ENCODE peak calls at places on chromosomes 6 and 20, in ten cellular contexts. E is upper lobe of left lung, Z is suprapubic skin, T is sigmoid colon, L is prostate gland, X is HCT116, H is K562, Q is stomach, C is transverse colon, I is GM12878. S is an unnamed sample.

GRCh38 chr6:68114648-68115047 is 520.4 kb upstream of the ADGRB3 start:
- DNase-seq in E (no peak), Z (no peak), T (no peak), L (no peak), X (no peak), H (no peak), Q (no peak), C (no peak), I (no peak), S (no peak)

GRCh38 chr6:26025047-26025893 is 62.0 kb upstream of the HFE start:
- DNase-seq in E (no peak), Z (no peak), T (peak; percentile 81), L (peak; percentile 42), X (no peak), H (peak; percentile 82), Q (no peak), C (no peak), I (no peak), S (no peak)

GRCh38 chr6:19492631-19493030 is 344.5 kb upstream of the ID4 start:
- DNase-seq in E (no peak), Z (no peak), T (no peak), L (no peak), X (no peak), H (no peak), Q (no peak), C (no peak), I (no peak), S (no peak)

GRCh38 chr6:474454-475185 is 83.1 kb downstream of the IRF4 start:
- DNase-seq in E (peak; percentile 60), Z (no peak), T (no peak), L (no peak), X (no peak), H (peak; percentile 18), Q (peak; percentile 52), C (peak; percentile 62), I (peak; percentile 59), S (no peak)

GRCh38 chr6:24743265-24743943 is 24.4 kb upstream of the C6orf62 start:
- DNase-seq in E (no peak), Z (no peak), T (no peak), L (peak; percentile 34), X (peak; percentile 76), H (peak; percentile 56), Q (peak; percentile 46), C (no peak), I (peak; percentile 81), S (no peak)

GRCh38 chr6:127554435-127555006 is 22.5 kb upstream of the C6orf58 start:
- DNase-seq in E (no peak), Z (no peak), T (no peak), L (no peak), X (peak; percentile 60), H (no peak), Q (peak; percentile 48), C (no peak), I (no peak), S (no peak)

GRCh38 chr6:145816392-145816791 is 1.8 kb upstream of the FBXO30 start:
- DNase-seq in E (no peak), Z (no peak), T (no peak), L (no peak), X (no peak), H (peak; percentile 41), Q (no peak), C (no peak), I (no peak), S (no peak)

GRCh38 chr6:147000545-147001488 is 203.4 kb upstream of the STXBP5 start:
- DNase-seq in E (no peak), Z (no peak), T (no peak), L (no peak), X (no peak), H (peak; percentile 74), Q (no peak), C (no peak), I (no peak), S (no peak)

GRCh38 chr6:170437719-170438401 is 115.2 kb downstream of the PSMB1 start:
- DNase-seq in E (no peak), Z (no peak), T (peak; percentile 37), L (no peak), X (no peak), H (no peak), Q (no peak), C (no peak), I (no peak), S (no peak)

GRCh38 chr6:170439366-170440351 is 113.4 kb downstream of the PSMB1 start:
- DNase-seq in E (no peak), Z (no peak), T (peak; percentile 46), L (no peak), X (no peak), H (no peak), Q (peak; percentile 13), C (no peak), I (no peak), S (no peak)

GRCh38 chr6:170440437-170440836 is 112.7 kb downstream of the PSMB1 start:
- DNase-seq in E (no peak), Z (no peak), T (peak; percentile 42), L (no peak), X (no peak), H (no peak), Q (peak; percentile 17), C (no peak), I (no peak), S (no peak)

GRCh38 chr6:170438861-170439260 is 114.2 kb downstream of the PSMB1 start:
- DNase-seq in E (no peak), Z (no peak), T (no peak), L (no peak), X (no peak), H (no peak), Q (no peak), C (no peak), I (no peak), S (no peak)

GRCh38 chr6:170438402-170438753 is 114.7 kb downstream of the PSMB1 start:
- DNase-seq in E (peak; percentile 87), Z (peak; percentile 87), T (peak; percentile 86), L (peak; percentile 35), X (peak; percentile 12), H (peak; percentile 69), Q (peak; percentile 71), C (peak; percentile 84), I (no peak), S (no peak)
- TF ChIP-seq POLR2A in E (no peak), Z (no peak), T (no peak), L (no peak), X (no peak), H (no peak), Q (no peak), C (no peak), I (no peak), S (no peak)

GRCh38 chr6:168956141-168956838 is 297.4 kb downstream of the THBS2 start:
- DNase-seq in E (no peak), Z (no peak), T (no peak), L (no peak), X (no peak), H (no peak), Q (no peak), C (no peak), I (no peak), S (no peak)

GRCh38 chr6:168959696-168960095 is 293.9 kb downstream of the THBS2 start:
- DNase-seq in E (no peak), Z (no peak), T (no peak), L (no peak), X (no peak), H (no peak), Q (no peak), C (no peak), I (no peak), S (no peak)

GRCh38 chr6:168960557-168960956 is 293.1 kb downstream of the THBS2 start:
- DNase-seq in E (no peak), Z (no peak), T (no peak), L (no peak), X (no peak), H (no peak), Q (no peak), C (no peak), I (no peak), S (no peak)

GRCh38 chr6:168953461-168953860 is 300.2 kb downstream of the THBS2 start:
- DNase-seq in E (no peak), Z (no peak), T (no peak), L (no peak), X (no peak), H (no peak), Q (no peak), C (no peak), I (no peak), S (no peak)

DNA sequence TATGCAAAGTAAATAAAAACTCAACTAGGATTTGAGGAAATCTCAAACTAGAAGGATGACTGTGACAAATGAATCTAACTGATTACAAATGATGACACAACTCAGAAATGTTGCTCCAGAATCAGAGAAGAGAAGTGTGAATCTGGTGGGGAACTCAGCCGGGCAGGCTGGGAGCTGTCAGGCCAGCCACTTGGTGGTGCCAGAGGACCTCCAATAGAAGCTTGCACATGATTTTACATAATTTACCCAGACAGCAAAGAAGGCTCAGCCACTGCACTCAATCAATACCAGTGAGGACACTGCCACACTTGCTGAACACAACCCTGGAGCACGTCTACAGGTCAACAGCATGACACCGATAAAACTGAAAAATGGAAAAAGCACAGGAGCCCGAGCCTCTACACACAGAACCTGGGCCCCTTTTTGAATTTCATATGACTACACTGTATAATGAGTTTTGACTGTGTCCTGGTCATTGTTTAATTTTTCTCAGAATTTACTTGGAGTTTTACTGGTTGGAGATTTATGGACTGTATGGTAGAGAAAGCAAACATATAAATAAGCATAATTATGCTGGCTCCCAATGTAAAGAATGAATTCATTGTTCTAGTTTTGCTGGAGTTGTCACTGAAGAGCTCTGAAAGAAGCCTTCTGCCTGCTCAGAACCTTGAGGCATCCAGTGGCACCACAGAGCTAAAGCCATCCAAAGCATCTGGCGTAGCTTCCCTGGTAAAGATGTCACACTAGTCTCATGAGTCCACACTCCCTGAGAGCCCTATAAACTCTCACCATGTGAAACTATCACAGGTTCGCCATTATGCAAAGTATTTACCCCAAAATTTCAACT is 296.5 kb downstream of the THBS2 start:
- DNase-seq in E (peak; percentile 37), Z (peak; percentile 81), T (peak; percentile 90), L (peak; percentile 44), X (peak; percentile 54), H (peak; percentile 62), Q (peak; percentile 67), C (peak; percentile 73), I (no peak), S (no peak)
- TF ChIP-seq CTCF in E (peak; percentile 66), Z (peak; percentile 59), T (peak; percentile 75), L (peak; percentile 19), X (peak; percentile 88), H (peak; percentile 85), Q (peak; percentile 65), C (peak; percentile 73), I (peak; percentile 60), S (peak; percentile 37)

GRCh38 chr20:3565851-3566250 is 95.0 kb downstream of the ATRN start:
- DNase-seq in E (no peak), Z (no peak), T (no peak), L (no peak), X (no peak), H (no peak), Q (no peak), C (no peak), I (no peak), S (no peak)
- TF ChIP-seq POLR2AphosphoS5 in E (no peak), Z (no peak), T (no peak), L (no peak), X (no peak), H (no peak), Q (no peak), C (no peak), I (no peak), S (no peak)

DNA sequence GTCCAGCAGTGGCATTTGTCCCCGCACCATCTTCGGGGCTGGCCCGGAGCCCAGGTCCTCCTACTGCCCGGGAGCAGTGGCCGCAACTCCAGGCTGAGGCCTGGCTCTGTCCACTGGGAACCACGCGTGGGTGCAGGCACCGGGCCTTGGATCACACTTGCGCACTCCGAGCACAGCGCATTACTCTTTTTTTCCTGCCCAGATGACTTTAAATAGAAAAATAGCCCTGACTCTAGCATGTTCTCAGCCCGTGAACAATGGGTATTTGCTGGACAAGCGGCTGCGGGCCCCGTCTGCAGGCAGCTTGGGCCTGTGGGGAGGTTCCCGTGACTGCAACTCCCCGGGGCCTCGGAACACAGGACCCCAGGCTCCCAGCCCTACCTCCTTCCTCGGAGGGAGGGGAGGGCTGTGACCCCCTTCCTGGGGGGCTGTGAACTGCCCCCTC is 162.2 kb downstream of the TBXT start:
- DNase-seq in E (peak; percentile 78), Z (no peak), T (peak; percentile 89), L (no peak), X (no peak), H (no peak), Q (no peak), C (no peak), I (no peak), S (peak; percentile 89)
- TF ChIP-seq POLR2A in E (no peak), Z (no peak), T (no peak), L (no peak), X (no peak), H (no peak), Q (no peak), C (no peak), I (no peak), S (no peak)

S was measured in vagina.